ENCODE peak calls at places on chromosomes 12 and 14, in nine cellular contexts. Y, B, Q, R, C, I, K, S and M are unnamed samples.

GRCh38 chr12:58386136-58386535 is 444.8 kb downstream of the ATP23 start:
- DNase-seq in I (no peak), Q (no peak), B (no peak), K (no peak), S (no peak), Y (no peak), C (no peak), R (no peak), M (peak; percentile 12)

GRCh38 chr12:41946106-41946505 is 198.6 kb downstream of the GXYLT1 start:
- DNase-seq in Y (no peak), Q (no peak), C (no peak), R (no peak), I (no peak), B (no peak), S (no peak), K (no peak), M (no peak)

GRCh38 chr14:101126376-101127130 is 223.0 kb upstream of the RTL1 start:
- DNase-seq in K (no peak), B (no peak), C (peak; percentile 34), Y (no peak), I (no peak), R (peak; percentile 9), Q (no peak), S (no peak), M (no peak)

GRCh38 chr14:75609606-75610476 is 31.4 kb downstream of the FLVCR2 start:
- DNase-seq in Y (no peak), Q (no peak), K (peak; percentile 67), R (peak; percentile 33), I (peak; percentile 89), S (no peak), B (no peak), C (no peak), M (no peak)

GRCh38 chr12:51540996-51541395 is 50.0 kb upstream of the SCN8A start:
- DNase-seq in R (no peak), S (no peak), B (no peak), C (no peak), Q (no peak), K (no peak), I (no peak), Y (no peak), M (no peak)

GRCh38 chr14:33282181-33282580 is 343.5 kb downstream of the NPAS3 start:
- DNase-seq in Q (no peak), S (no peak), B (no peak), K (peak; percentile 6), R (no peak), C (no peak), Y (no peak), I (no peak), M (no peak)

GRCh38 chr14:95531473-95531872 is 3.4 kb upstream of the GLRX5 start:
- DNase-seq in R (no peak), Q (no peak), K (peak; percentile 79), C (no peak), I (peak; percentile 93), Y (no peak), B (no peak), S (no peak), M (peak; percentile 72)

GRCh38 chr12:29157486-29157946 is 8.4 kb downstream of the FAR2 start:
- DNase-seq in R (no peak), C (no peak), S (no peak), Y (no peak), I (peak; percentile 82), B (no peak), K (peak; percentile 83), Q (no peak), M (peak; percentile 30)

GRCh38 chr14:20632448-20632830 is 9.1 kb downstream of the OR6S1 start:
- DNase-seq in I (no peak), K (no peak), Y (peak; percentile 51), Q (no peak), S (no peak), C (no peak), R (no peak), B (no peak), M (no peak)

GRCh38 chr12:87201598-87201997 is 827.6 kb downstream of the C12orf50 start:
- DNase-seq in R (no peak), Y (no peak), B (no peak), Q (no peak), C (no peak), I (peak; percentile 21), K (no peak), S (peak; percentile 1), M (no peak)

GRCh38 chr12:53338916-53339315 is 2.8 kb upstream of the SP7 start:
- DNase-seq in C (no peak), B (no peak), Q (no peak), K (no peak), S (no peak), R (no peak), Y (no peak), I (no peak), M (no peak)

GRCh38 chr12:130747867-130748740 is 32.0 kb upstream of the RIMBP2 start:
- DNase-seq in Q (peak; percentile 80), R (peak; percentile 79), S (peak; percentile 89), C (peak; percentile 79), I (peak; percentile 77), B (peak; percentile 79), Y (peak; percentile 68), K (peak; percentile 48), M (peak; percentile 73)

GRCh38 chr14:94768521-94769412 is 1.1 kb downstream of the GSC start:
- DNase-seq in K (no peak), S (no peak), Q (no peak), C (no peak), R (peak; percentile 37), Y (peak; percentile 3), B (no peak), I (no peak), M (no peak)

GRCh38 chr12:69846976-69847375 is 21.9 kb downstream of the MYRFL start:
- DNase-seq in Q (no peak), I (no peak), K (no peak), C (no peak), S (no peak), B (no peak), Y (no peak), R (no peak), M (no peak)

GRCh38 chr12:53696285-53696654 is 20.4 kb upstream of the ATP5MC2 start:
- DNase-seq in B (no peak), Y (peak; percentile 61), K (peak; percentile 84), C (no peak), S (peak; percentile 83), R (peak; percentile 37), I (peak; percentile 96), Q (peak; percentile 57), M (peak; percentile 93)

GRCh38 chr14:37590096-37590809 is 4.8 kb downstream of the FOXA1 start:
- DNase-seq in S (no peak), B (no peak), C (no peak), Y (no peak), K (no peak), R (no peak), Q (no peak), I (no peak), M (no peak)

GRCh38 chr14:92717571-92718042 is 30.8 kb downstream of the LGMN start:
- DNase-seq in Y (peak; percentile 83), I (no peak), C (no peak), Q (no peak), R (no peak), B (no peak), K (no peak), S (no peak), M (no peak)

GRCh38 chr12:53726946-53727309 is 324 bp downstream of the CALCOCO1 start:
- DNase-seq in C (no peak), K (peak; percentile 36), R (no peak), S (no peak), I (peak; percentile 35), Q (no peak), Y (no peak), B (no peak), M (peak; percentile 40)

GRCh38 chr12:54338682-54339296 is 13.9 kb downstream of the COPZ1 start:
- DNase-seq in Y (no peak), R (no peak), Q (no peak), S (no peak), B (no peak), I (peak; percentile 74), K (peak; percentile 67), C (no peak), M (no peak)

DNA sequence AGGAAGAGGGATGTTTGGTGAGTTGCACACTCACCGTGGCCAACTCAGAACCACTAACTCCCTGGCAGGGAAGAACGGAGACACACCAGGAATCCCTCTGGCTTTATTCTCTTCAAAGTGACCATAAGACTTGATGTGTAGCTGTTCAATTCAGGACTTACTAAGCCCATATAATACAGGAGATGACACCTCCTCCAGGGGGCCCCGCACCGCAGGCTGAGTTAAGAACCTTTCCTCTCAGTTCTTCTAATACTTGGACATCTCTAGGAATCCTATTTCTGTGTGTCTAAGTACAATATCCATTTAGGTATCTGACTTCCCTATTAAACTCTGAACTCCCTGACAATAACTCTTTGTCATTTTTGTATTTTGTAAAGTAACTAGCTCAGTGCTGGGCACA is 49.5 kb downstream of the DCAF4 start:
- DNase-seq in Q (no peak), C (no peak), S (no peak), R (no peak), B (no peak), I (peak; percentile 16), K (no peak), Y (peak; percentile 17), M (no peak)
- TF ChIP-seq CTCF in Q (no peak), C (no peak), S (no peak), R (no peak), B (no peak), I (peak; percentile 28), K (no peak), Y (no peak), M (no peak)

DNA sequence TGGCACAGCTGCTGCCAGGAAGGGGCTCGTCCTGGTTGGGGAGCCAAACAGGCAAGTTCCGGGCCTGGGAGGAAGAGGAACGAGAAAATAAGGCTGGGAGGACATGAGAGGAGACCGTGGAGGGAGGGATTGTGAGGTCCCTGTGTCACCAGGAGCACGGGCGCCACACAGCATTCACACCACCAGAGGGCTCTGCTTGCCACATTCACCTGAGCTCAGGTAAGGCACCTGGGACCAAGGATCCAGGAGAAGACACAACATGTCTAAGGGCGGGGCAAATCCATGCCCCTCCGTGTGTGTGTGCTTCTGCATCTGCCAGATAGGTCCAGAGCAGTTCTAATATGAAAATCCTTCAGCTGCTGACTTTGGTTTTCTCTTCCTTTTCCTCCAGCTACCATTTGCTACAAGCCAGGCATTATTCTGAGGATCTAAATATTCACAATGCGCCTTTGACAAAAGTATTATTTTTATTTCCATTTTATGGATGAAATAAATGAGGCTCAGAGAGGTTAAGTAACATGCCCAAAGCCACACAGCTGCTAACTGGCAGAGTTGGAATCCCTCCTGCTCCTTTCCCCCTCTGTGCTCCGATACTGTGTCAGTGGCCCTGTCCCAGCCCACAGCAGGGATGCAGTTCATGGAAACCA is 14.6 kb downstream of the RAPGEF3 start:
- DNase-seq in S (no peak), B (no peak), Y (peak; percentile 49), R (no peak), K (no peak), I (no peak), Q (peak; percentile 78), C (peak; percentile 76), M (peak; percentile 79)
- TF ChIP-seq CTCF in S (peak; percentile 20), B (peak; percentile 49), Y (peak; percentile 59), R (peak; percentile 19), K (peak; percentile 38), I (peak; percentile 56), Q (peak; percentile 64), C (peak; percentile 58), M (peak; percentile 67)

GRCh38 chr14:68775614-68776126 is 17.2 kb downstream of the ZFP36L1 start:
- DNase-seq in K (no peak), C (no peak), B (no peak), I (no peak), Y (no peak), Q (no peak), S (no peak), R (peak; percentile 11), M (no peak)
- TF ChIP-seq CTCF in K (peak; percentile 0), C (no peak), B (no peak), I (peak; percentile 1), Y (peak; percentile 27), Q (no peak), S (peak; percentile 4), R (no peak), M (peak; percentile 5)

GRCh38 chr12:104109446-104110271 is 28.4 kb downstream of the NFYB start:
- DNase-seq in Q (no peak), R (no peak), B (no peak), S (no peak), Y (no peak), C (no peak), I (no peak), K (no peak), M (no peak)
- TF ChIP-seq CTCF in Q (no peak), R (no peak), B (peak; percentile 1), S (no peak), Y (no peak), C (peak; percentile 38), I (no peak), K (no peak), M (no peak)